ENCODE peak calls at places on chromosome 20, in four cellular contexts. One of them, this sample, is unnamed.

GRCh38 chr20:18252597-18253451 is 35.5 kb upstream of the ZNF133 start:
- DNase-seq in H1: no peak
- DNase-seq in HCT116: peak
- DNase-seq in HepG2: no peak
- DNase-seq in this sample: no peak

GRCh38 chr20:43955244-43956191 is 40.9 kb downstream of the TOX2 start:
- DNase-seq in HCT116: peak
- DNase-seq in H1: no peak
- DNase-seq in HepG2: no peak
- DNase-seq in this sample: no peak

GRCh38 chr20:16119909-16120308 is 453.3 kb downstream of the KIF16B start:
- DNase-seq in HepG2: peak
- DNase-seq in HCT116: no peak
- DNase-seq in H1: no peak
- DNase-seq in this sample: no peak

GRCh38 chr20:33410081-33410742 is 8.9 kb upstream of the CDK5RAP1 start:
- DNase-seq in HepG2: no peak
- DNase-seq in HCT116: no peak
- DNase-seq in H1: no peak
- DNase-seq in this sample: no peak

GRCh38 chr20:16518068-16518783 is 55.0 kb downstream of the KIF16B start:
- DNase-seq in HepG2: peak
- DNase-seq in H1: no peak
- DNase-seq in HCT116: peak
- DNase-seq in this sample: peak

GRCh38 chr20:17650816-17651760 is 31.0 kb downstream of the RRBP1 start:
- DNase-seq in HCT116: no peak
- DNase-seq in H1: no peak
- DNase-seq in HepG2: no peak
- DNase-seq in this sample: no peak

GRCh38 chr20:36040571-36040970 is 72.2 kb downstream of the CNBD2 start:
- DNase-seq in H1: no peak
- DNase-seq in HCT116: no peak
- DNase-seq in HepG2: no peak
- DNase-seq in this sample: no peak

GRCh38 chr20:61126369-61127195 is 125.5 kb upstream of the CDH4 start:
- DNase-seq in HCT116: no peak
- DNase-seq in H1: no peak
- DNase-seq in HepG2: no peak
- DNase-seq in this sample: no peak

GRCh38 chr20:48295445-48295903 is 510.2 kb upstream of the SULF2 start:
- DNase-seq in HCT116: peak
- DNase-seq in H1: no peak
- DNase-seq in HepG2: peak
- DNase-seq in this sample: peak

GRCh38 chr20:60976139-60976538 is 275.9 kb upstream of the CDH4 start:
- DNase-seq in HepG2: no peak
- DNase-seq in HCT116: no peak
- DNase-seq in H1: no peak
- DNase-seq in this sample: no peak

GRCh38 chr20:32743237-32744112 is at the start of gene COMMD7:
- DNase-seq in HepG2: peak
- DNase-seq in HCT116: no peak
- DNase-seq in H1: peak
- DNase-seq in this sample: peak

GRCh38 chr20:19969507-19970255 is 47.5 kb upstream of the NAA20 start:
- DNase-seq in HepG2: no peak
- DNase-seq in HCT116: no peak
- DNase-seq in H1: no peak
- DNase-seq in this sample: no peak
- TF ChIP-seq JUND in HepG2: no peak
- TF ChIP-seq JUND in HCT116: no peak
- TF ChIP-seq JUND in H1: no peak
- TF ChIP-seq JUND in this sample: no peak

GRCh38 chr20:62159052-62159451 is 15.5 kb downstream of the SS18L1 start:
- DNase-seq in HCT116: no peak
- DNase-seq in HepG2: no peak
- DNase-seq in H1: no peak
- DNase-seq in this sample: no peak

GRCh38 chr20:62160253-62160652 is 16.7 kb downstream of the SS18L1 start:
- DNase-seq in HCT116: no peak
- DNase-seq in HepG2: no peak
- DNase-seq in H1: no peak
- DNase-seq in this sample: no peak

GRCh38 chr20:62158541-62158940 is 15.0 kb downstream of the SS18L1 start:
- DNase-seq in H1: no peak
- DNase-seq in HepG2: no peak
- DNase-seq in HCT116: no peak
- DNase-seq in this sample: no peak

GRCh38 chr20:62160876-62161275 is 17.3 kb downstream of the SS18L1 start:
- DNase-seq in HepG2: no peak
- DNase-seq in HCT116: no peak
- DNase-seq in H1: no peak
- DNase-seq in this sample: no peak

DNA sequence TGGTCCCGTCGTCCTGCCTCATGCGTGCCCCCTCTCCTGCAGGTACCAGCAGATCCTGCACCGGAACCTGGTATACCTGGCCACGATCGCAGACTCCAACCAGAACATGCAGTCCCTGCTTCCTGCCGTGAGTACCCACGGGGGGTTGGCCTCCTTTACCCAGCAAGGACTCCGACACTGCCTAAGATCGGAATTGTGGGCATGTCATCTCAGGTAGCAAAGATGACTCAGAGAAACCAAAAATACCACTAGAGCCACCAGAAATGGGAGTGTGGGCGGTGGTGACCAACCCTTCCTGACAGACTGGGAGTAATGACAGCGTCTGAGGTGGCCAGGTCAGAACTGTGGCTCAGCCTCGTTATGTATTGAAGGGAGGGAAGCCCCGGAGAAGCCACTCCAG is 16.3 kb downstream of the SS18L1 start:
- DNase-seq in H1: no peak
- DNase-seq in HCT116: peak
- DNase-seq in HepG2: no peak
- DNase-seq in this sample: no peak
- TF ChIP-seq JUND in H1: no peak
- TF ChIP-seq JUND in HCT116: peak
- TF ChIP-seq JUND in HepG2: no peak
- TF ChIP-seq JUND in this sample: no peak

DNA sequence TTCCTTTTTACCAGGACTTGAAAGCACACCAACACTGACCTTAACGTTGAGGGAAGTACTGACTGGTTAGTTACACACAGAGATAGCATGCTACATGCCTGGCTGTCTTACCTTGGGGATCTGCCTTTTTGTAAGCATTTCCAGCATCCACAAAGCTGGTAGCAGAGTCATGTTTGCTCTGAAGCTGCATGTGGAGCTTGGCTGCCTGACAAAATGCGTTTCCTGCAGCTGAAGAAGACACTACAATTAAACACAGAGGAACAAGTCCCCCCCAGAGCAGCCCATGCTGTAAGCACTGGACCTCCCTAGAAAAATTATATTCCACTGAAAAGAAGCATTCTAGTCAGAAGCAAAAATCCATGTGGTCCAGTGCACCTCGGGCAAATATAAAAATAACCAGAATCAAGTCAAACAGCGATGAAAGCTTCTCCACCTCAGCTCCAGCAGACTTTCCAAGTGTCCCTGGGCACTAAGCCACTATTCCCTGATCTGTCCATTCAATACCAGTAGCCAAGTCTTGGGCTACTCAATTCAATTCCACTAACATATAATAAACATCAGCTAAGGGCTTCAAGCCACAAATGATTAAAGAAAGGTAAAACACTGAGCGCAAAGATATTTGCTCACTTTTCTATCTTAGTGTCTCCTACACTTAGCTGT is 24.2 kb downstream of the NAPB start:
- DNase-seq in HCT116: no peak
- DNase-seq in H1: no peak
- DNase-seq in HepG2: no peak
- DNase-seq in this sample: no peak
- TF ChIP-seq JUND in HCT116: no peak
- TF ChIP-seq JUND in H1: no peak
- TF ChIP-seq JUND in HepG2: no peak
- TF ChIP-seq JUND in this sample: no peak

DNA sequence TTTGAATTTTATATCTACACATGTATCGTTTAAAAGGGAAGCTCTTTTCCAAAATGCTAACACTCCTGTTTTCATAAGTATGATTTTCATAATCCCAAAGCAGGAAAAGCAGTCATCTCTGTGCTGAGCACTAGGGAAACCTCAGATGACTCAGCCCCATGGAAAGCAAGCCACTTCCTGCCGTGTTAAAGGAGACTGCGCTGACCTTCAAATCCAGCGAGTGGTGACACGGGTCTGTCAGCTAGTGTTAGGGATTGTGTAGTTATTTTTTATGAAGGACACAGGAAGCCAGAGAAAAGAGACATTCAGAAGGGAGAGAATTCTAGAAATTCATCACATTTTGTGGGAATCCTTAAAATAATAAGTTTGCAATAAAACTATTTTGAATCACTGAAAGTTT is 57.0 kb upstream of the CD93 start:
- DNase-seq in H1: no peak
- DNase-seq in HCT116: peak
- DNase-seq in HepG2: peak
- DNase-seq in this sample: no peak
- TF ChIP-seq JUND in H1: no peak
- TF ChIP-seq JUND in HCT116: peak
- TF ChIP-seq JUND in HepG2: no peak
- TF ChIP-seq JUND in this sample: no peak

GRCh38 chr20:11499235-11499634 is 418.5 kb upstream of the BTBD3 start:
- DNase-seq in HepG2: no peak
- DNase-seq in HCT116: no peak
- DNase-seq in H1: no peak
- DNase-seq in this sample: no peak

GRCh38 chr20:11502668-11503067 is 415.0 kb upstream of the BTBD3 start:
- DNase-seq in HepG2: no peak
- DNase-seq in HCT116: no peak
- DNase-seq in H1: no peak
- DNase-seq in this sample: no peak

GRCh38 chr20:11496382-11496781 is 421.3 kb upstream of the BTBD3 start:
- DNase-seq in HepG2: no peak
- DNase-seq in HCT116: no peak
- DNase-seq in H1: no peak
- DNase-seq in this sample: no peak

GRCh38 chr20:11497543-11497942 is 420.1 kb upstream of the BTBD3 start:
- DNase-seq in H1: no peak
- DNase-seq in HCT116: no peak
- DNase-seq in HepG2: no peak
- DNase-seq in this sample: no peak

GRCh38 chr20:11502051-11502450 is 415.6 kb upstream of the BTBD3 start:
- DNase-seq in HepG2: no peak
- DNase-seq in HCT116: no peak
- DNase-seq in H1: no peak
- DNase-seq in this sample: no peak
- TF ChIP-seq JUND in HepG2: no peak
- TF ChIP-seq JUND in HCT116: no peak
- TF ChIP-seq JUND in H1: no peak
- TF ChIP-seq JUND in this sample: no peak

DNA sequence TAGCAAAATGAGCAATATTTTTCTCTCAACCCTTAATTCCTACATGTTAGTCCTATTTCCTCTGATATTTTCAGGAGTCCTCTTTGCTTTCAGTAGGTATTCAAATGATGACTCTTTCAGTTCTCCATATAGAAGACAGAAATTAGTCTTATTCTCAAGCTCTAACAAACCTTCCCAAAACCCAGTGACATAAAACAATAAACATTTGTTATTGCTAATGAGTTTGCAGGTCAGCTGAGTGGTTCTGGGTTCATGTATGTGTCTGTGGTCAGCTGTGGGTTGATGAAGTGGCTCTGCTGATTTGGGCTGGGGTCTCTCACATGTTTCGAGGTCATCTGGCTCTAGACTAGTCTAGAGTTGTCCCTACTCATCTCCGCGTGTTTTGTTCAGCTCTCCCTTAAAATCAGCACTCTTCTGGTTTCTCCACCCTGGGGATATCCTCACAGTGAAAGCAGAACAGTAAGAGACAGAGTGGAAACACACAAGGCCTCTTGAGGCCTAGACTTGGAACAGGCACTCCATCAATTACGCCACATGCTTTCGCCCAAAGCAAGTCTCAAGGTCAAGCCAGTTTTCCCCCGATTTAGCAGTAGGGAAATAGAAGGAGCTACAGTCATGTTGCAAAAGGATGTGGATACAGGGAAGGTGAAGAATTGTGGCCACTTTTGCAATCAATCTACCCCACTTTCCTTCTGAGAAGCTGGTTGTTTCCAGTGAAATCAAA is 273.0 kb downstream of the PLCB1 start:
- DNase-seq in HCT116: no peak
- DNase-seq in HepG2: no peak
- DNase-seq in H1: no peak
- DNase-seq in this sample: no peak
- TF ChIP-seq JUND in HCT116: no peak
- TF ChIP-seq JUND in HepG2: no peak
- TF ChIP-seq JUND in H1: no peak
- TF ChIP-seq JUND in this sample: no peak

GRCh38 chr20:7792131-7792869 is 148.0 kb downstream of the HAO1 start:
- DNase-seq in HCT116: no peak
- DNase-seq in HepG2: no peak
- DNase-seq in H1: no peak
- DNase-seq in this sample: no peak
- TF ChIP-seq JUND in HCT116: no peak
- TF ChIP-seq JUND in HepG2: no peak
- TF ChIP-seq JUND in H1: no peak
- TF ChIP-seq JUND in this sample: no peak

GRCh38 chr20:51413753-51414323 is 128.7 kb downstream of the NFATC2 start:
- DNase-seq in H1: no peak
- DNase-seq in HCT116: no peak
- DNase-seq in HepG2: no peak
- DNase-seq in this sample: no peak
- TF ChIP-seq JUND in H1: no peak
- TF ChIP-seq JUND in HCT116: no peak
- TF ChIP-seq JUND in HepG2: no peak
- TF ChIP-seq JUND in this sample: no peak